ENCODE peak calls at places on chromosomes 7 and 10, in five cellular contexts. One of them, this sample, is unnamed. For H3K36me3, the result is how much of the 10 kb centered on the place peaks cover.

GRCh38 chr7:29207023-29207422 is 12.4 kb downstream of the CHN2 start:
- DNase-seq in fibroblast of lung: no peak
- DNase-seq in sigmoid colon: no peak
- DNase-seq in tibial nerve: no peak
- DNase-seq in cardiac muscle cell: no peak
- DNase-seq in this sample: no peak

GRCh38 chr10:13496164-13496563 is 32.6 kb downstream of the BEND7 start:
- DNase-seq in cardiac muscle cell: no peak
- DNase-seq in sigmoid colon: no peak
- DNase-seq in tibial nerve: no peak
- DNase-seq in fibroblast of lung: no peak
- DNase-seq in this sample: no peak

GRCh38 chr7:28823582-28823981 is 134.5 kb downstream of the TRIL start:
- DNase-seq in fibroblast of lung: no peak
- DNase-seq in tibial nerve: no peak
- DNase-seq in cardiac muscle cell: no peak
- DNase-seq in sigmoid colon: no peak
- DNase-seq in this sample: no peak

GRCh38 chr10:62459072-62459471 is 84.9 kb downstream of the ZNF365 start:
- DNase-seq in tibial nerve: no peak
- DNase-seq in cardiac muscle cell: no peak
- DNase-seq in fibroblast of lung: peak
- DNase-seq in sigmoid colon: no peak
- DNase-seq in this sample: no peak

GRCh38 chr10:33566426-33566825 is 232.0 kb upstream of the NRP1 start:
- DNase-seq in fibroblast of lung: no peak
- DNase-seq in tibial nerve: no peak
- DNase-seq in cardiac muscle cell: no peak
- DNase-seq in sigmoid colon: no peak
- DNase-seq in this sample: no peak

GRCh38 chr7:109179601-109180000 is 609.9 kb downstream of the DNAJB9 start:
- DNase-seq in sigmoid colon: no peak
- DNase-seq in fibroblast of lung: no peak
- DNase-seq in tibial nerve: no peak
- DNase-seq in cardiac muscle cell: no peak
- DNase-seq in this sample: no peak

GRCh38 chr10:35216303-35216905 is 89.8 kb downstream of the CREM start:
- DNase-seq in sigmoid colon: peak
- DNase-seq in cardiac muscle cell: no peak
- DNase-seq in fibroblast of lung: peak
- DNase-seq in tibial nerve: no peak
- DNase-seq in this sample: peak

GRCh38 chr10:22684707-22685106 is 29.7 kb downstream of the PIP4K2A start:
- DNase-seq in fibroblast of lung: no peak
- DNase-seq in cardiac muscle cell: no peak
- DNase-seq in tibial nerve: no peak
- DNase-seq in sigmoid colon: no peak
- DNase-seq in this sample: no peak

GRCh38 chr10:126565456-126565855 is 105.0 kb downstream of the C10orf90 start:
- DNase-seq in tibial nerve: no peak
- DNase-seq in fibroblast of lung: peak
- DNase-seq in sigmoid colon: no peak
- DNase-seq in cardiac muscle cell: no peak
- DNase-seq in this sample: no peak

GRCh38 chr10:73359492-73359891 is 828 bp upstream of the CFAP70 start:
- DNase-seq in cardiac muscle cell: no peak
- DNase-seq in sigmoid colon: no peak
- DNase-seq in fibroblast of lung: peak
- DNase-seq in tibial nerve: no peak
- DNase-seq in this sample: no peak

GRCh38 chr7:38105874-38106483 is 72.1 kb upstream of the STARD3NL start:
- DNase-seq in fibroblast of lung: peak
- DNase-seq in cardiac muscle cell: peak
- DNase-seq in sigmoid colon: no peak
- DNase-seq in tibial nerve: no peak
- DNase-seq in this sample: no peak

GRCh38 chr10:98309366-98310355 is 41.7 kb upstream of the LOXL4 start:
- DNase-seq in sigmoid colon: peak
- DNase-seq in cardiac muscle cell: peak
- DNase-seq in fibroblast of lung: peak
- DNase-seq in tibial nerve: peak
- DNase-seq in this sample: peak

GRCh38 chr7:69550991-69551390 is 47.3 kb upstream of the AUTS2 start:
- DNase-seq in sigmoid colon: no peak
- DNase-seq in tibial nerve: no peak
- DNase-seq in cardiac muscle cell: no peak
- DNase-seq in fibroblast of lung: no peak
- DNase-seq in this sample: no peak

GRCh38 chr7:133822001-133822641 is 305.0 kb upstream of the LRGUK start:
- DNase-seq in sigmoid colon: no peak
- DNase-seq in cardiac muscle cell: no peak
- DNase-seq in fibroblast of lung: peak
- DNase-seq in tibial nerve: no peak
- DNase-seq in this sample: no peak

GRCh38 chr7:133819695-133820094 is 307.4 kb upstream of the LRGUK start:
- DNase-seq in tibial nerve: no peak
- DNase-seq in cardiac muscle cell: no peak
- DNase-seq in sigmoid colon: no peak
- DNase-seq in fibroblast of lung: no peak
- DNase-seq in this sample: no peak

GRCh38 chr7:133824123-133824522 is 303.0 kb upstream of the LRGUK start:
- DNase-seq in fibroblast of lung: no peak
- DNase-seq in sigmoid colon: no peak
- DNase-seq in cardiac muscle cell: no peak
- DNase-seq in tibial nerve: no peak
- DNase-seq in this sample: no peak

GRCh38 chr7:133822816-133823552 is 304.2 kb upstream of the LRGUK start:
- DNase-seq in fibroblast of lung: no peak
- DNase-seq in cardiac muscle cell: no peak
- DNase-seq in sigmoid colon: no peak
- DNase-seq in tibial nerve: no peak
- DNase-seq in this sample: no peak

DNA sequence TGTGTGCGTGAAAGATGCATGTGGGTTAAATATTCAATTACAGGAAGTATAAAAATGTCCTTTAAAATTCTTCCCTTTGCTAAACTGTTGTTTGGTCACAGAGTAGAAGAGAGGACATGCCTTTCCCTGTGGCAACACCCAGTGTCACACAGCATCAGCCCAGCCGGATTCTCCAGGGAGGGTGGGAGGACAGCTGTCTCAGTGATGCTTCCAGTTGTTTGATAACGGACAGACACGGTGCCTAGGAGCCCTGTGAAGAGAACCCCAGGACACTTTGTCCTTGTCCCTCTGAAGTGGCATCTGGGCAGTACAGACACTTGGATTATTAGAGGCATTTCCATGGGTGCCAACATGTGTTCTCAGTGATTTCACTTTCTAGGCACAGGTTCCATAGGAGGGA is 306.6 kb upstream of the LRGUK start:
- DNase-seq in fibroblast of lung: no peak
- DNase-seq in cardiac muscle cell: no peak
- DNase-seq in tibial nerve: no peak
- DNase-seq in sigmoid colon: no peak
- DNase-seq in this sample: no peak
- TF ChIP-seq CTCF in fibroblast of lung: no peak
- TF ChIP-seq CTCF in cardiac muscle cell: no peak
- TF ChIP-seq CTCF in tibial nerve: no peak
- TF ChIP-seq CTCF in sigmoid colon: no peak
- TF ChIP-seq CTCF in this sample: no peak

GRCh38 chr7:4682621-4683042 is 537 bp downstream of the FOXK1 start:
- DNase-seq in sigmoid colon: peak
- DNase-seq in fibroblast of lung: peak
- DNase-seq in tibial nerve: no peak
- DNase-seq in cardiac muscle cell: peak
- DNase-seq in this sample: peak
- H3K4me3 ChIP-seq in sigmoid colon: peak
- H3K4me3 ChIP-seq in fibroblast of lung: peak
- H3K4me3 ChIP-seq in tibial nerve: peak
- H3K4me3 ChIP-seq in cardiac muscle cell: peak
- H3K4me3 ChIP-seq in this sample: peak

GRCh38 chr10:44990302-44990655 is 10.4 kb upstream of the ZNF22 start:
- DNase-seq in tibial nerve: no peak
- DNase-seq in cardiac muscle cell: peak
- DNase-seq in sigmoid colon: peak
- DNase-seq in fibroblast of lung: no peak
- DNase-seq in this sample: no peak
- H3K36me3 ChIP-seq in tibial nerve: half or more
- H3K36me3 ChIP-seq in cardiac muscle cell: under half
- H3K36me3 ChIP-seq in sigmoid colon: under half
- H3K36me3 ChIP-seq in fibroblast of lung: under half
- H3K36me3 ChIP-seq in this sample: under half

GRCh38 chr10:92627845-92628480 is 35.0 kb downstream of the KIF11 start:
- DNase-seq in cardiac muscle cell: no peak
- DNase-seq in fibroblast of lung: no peak
- DNase-seq in sigmoid colon: no peak
- DNase-seq in tibial nerve: no peak
- DNase-seq in this sample: no peak
- TF ChIP-seq CTCF in cardiac muscle cell: no peak
- TF ChIP-seq CTCF in fibroblast of lung: no peak
- TF ChIP-seq CTCF in sigmoid colon: no peak
- TF ChIP-seq CTCF in tibial nerve: no peak
- TF ChIP-seq CTCF in this sample: no peak